ENCODE peak calls at places on chromosomes 5 and 9, in six cellular contexts. G, W, K, C, A and R are unnamed samples.

GRCh38 chr5:157180374-157181264 is at the start of gene ITK:
- DNase-seq in C (no peak), W (no peak), G (peak; percentile 73), K (no peak), A (no peak), R (no peak)

GRCh38 chr5:64807505-64807904 is 38.8 kb downstream of the CWC27 start:
- DNase-seq in C (no peak), A (no peak), G (no peak), W (no peak), K (no peak), R (no peak)

GRCh38 chr9:93315118-93315517 is 131.2 kb downstream of the WNK2 start:
- DNase-seq in A (no peak), K (no peak), W (no peak), C (no peak), G (peak; percentile 17), R (no peak)

GRCh38 chr5:68215888-68216736 is 556 bp downstream of the PIK3R1 start:
- DNase-seq in C (peak; percentile 29), A (peak; percentile 53), K (peak; percentile 61), W (peak; percentile 75), G (peak; percentile 86), R (peak; percentile 68)

GRCh38 chr5:36689225-36689624 is 82.8 kb downstream of the SLC1A3 start:
- DNase-seq in C (no peak), A (no peak), G (no peak), W (no peak), K (no peak), R (no peak)

GRCh38 chr9:32387256-32387655 is 2.8 kb downstream of the ACO1 start:
- DNase-seq in K (no peak), G (no peak), W (no peak), A (no peak), C (no peak), R (no peak)

GRCh38 chr5:55597014-55597981 is 62.5 kb upstream of the PLPP1 start:
- DNase-seq in W (no peak), K (no peak), A (no peak), G (no peak), C (no peak), R (no peak)

GRCh38 chr5:43603535-43604363 is 769 bp downstream of the NNT start:
- DNase-seq in W (peak; percentile 77), A (peak; percentile 57), K (peak; percentile 68), C (peak; percentile 46), G (peak; percentile 91), R (peak; percentile 71)

GRCh38 chr9:90830977-90831376 is 29.4 kb downstream of the SYK start:
- DNase-seq in K (no peak), W (peak; percentile 92), A (no peak), C (no peak), G (no peak), R (no peak)